ENCODE peak calls at places on chromosome 4, in four cellular contexts. G is HepG2, J is H1, X is K562. A is an unnamed sample.

GRCh38 chr4:3689576-3690551 is 76.3 kb upstream of the ADRA2C start:
- DNase-seq in G (no peak), J (no peak), X (no peak), A (no peak)

GRCh38 chr4:115042496-115042895 is 70.9 kb downstream of the NDST4 start:
- DNase-seq in G (peak), J (no peak), X (no peak), A (no peak)

GRCh38 chr4:54660591-54660990 is 2.8 kb downstream of the KIT start:
- DNase-seq in G (no peak), J (no peak), X (no peak), A (no peak)

GRCh38 chr4:94528792-94529451 is 77.2 kb downstream of the PDLIM5 start:
- DNase-seq in G (no peak), J (no peak), X (no peak), A (no peak)

GRCh38 chr4:52833941-52834525 is 28.1 kb upstream of the RASL11B start:
- DNase-seq in G (no peak), J (no peak), X (no peak), A (no peak)

GRCh38 chr4:24105183-24106039 is 215.6 kb upstream of the PPARGC1A start:
- DNase-seq in G (no peak), J (no peak), X (no peak), A (no peak)

GRCh38 chr4:82519776-82520175 is 42.0 kb downstream of the TMEM150C start:
- DNase-seq in G (no peak), J (no peak), X (no peak), A (no peak)

GRCh38 chr4:89056953-89057398 is at the start of gene FAM13A:
- DNase-seq in G (peak), J (peak), X (peak), A (peak)

GRCh38 chr4:172787117-172787516 is 381.5 kb upstream of the GALNT7 start:
- DNase-seq in G (no peak), J (no peak), X (no peak), A (no peak)
- H2AFZ ChIP-seq in G (no peak), J (no peak), X (no peak), A (no peak)

DNA sequence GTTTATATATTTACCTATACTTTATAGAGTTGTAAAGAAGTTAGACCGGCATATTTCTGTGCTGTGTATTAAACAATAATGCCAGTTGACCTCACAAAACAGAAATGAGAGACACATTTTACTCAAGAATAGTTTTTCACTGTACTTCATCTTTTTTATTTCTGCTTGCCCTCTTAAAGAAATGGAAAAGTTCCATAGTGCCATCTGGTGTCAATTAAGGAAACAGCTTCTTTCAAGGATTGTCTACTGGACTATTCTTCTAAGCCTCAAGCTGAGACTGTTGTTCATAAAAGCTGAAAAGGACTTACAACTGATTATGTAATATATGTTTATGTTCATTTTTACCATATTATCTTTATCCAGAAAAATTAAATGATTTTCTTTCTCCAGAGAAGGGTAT is 1523.8 kb downstream of the ARAP2 start:
- DNase-seq in G (peak), J (no peak), X (no peak), A (peak)
- TF ChIP-seq FOSL1 in G (no peak), J (no peak), X (no peak), A (no peak)

GRCh38 chr4:76430519-76431388 is 4.3 kb upstream of the SHROOM3 start:
- DNase-seq in G (peak), J (no peak), X (no peak), A (peak)
- TF ChIP-seq CEBPB in G (no peak), J (no peak), X (no peak), A (no peak)

GRCh38 chr4:158930573-158930972 is 161.7 kb downstream of the FNIP2 start:
- DNase-seq in G (no peak), J (no peak), X (no peak), A (no peak)
- H2AFZ ChIP-seq in G (no peak), J (no peak), X (no peak), A (no peak)

A was measured in HCT116.